ENCODE peak calls at places on chromosome 22, in seven cellular contexts. One of them, this sample, is unnamed.

GRCh38 chr22:46088541-46089311 is 61.6 kb upstream of the PPARA start:
- DNase-seq in colonic mucosa: no peak
- DNase-seq in body of pancreas: peak; percentile 65
- DNase-seq in nephron progenitor cell: no peak
- DNase-seq in GM12865: no peak
- DNase-seq in hepatocyte: no peak
- DNase-seq in GM20000: no peak
- DNase-seq in this sample: peak; percentile 92

GRCh38 chr22:36613958-36614357 is 85.0 kb upstream of the EIF3D start:
- DNase-seq in GM20000: no peak
- DNase-seq in GM12865: no peak
- DNase-seq in colonic mucosa: no peak
- DNase-seq in body of pancreas: peak; percentile 20
- DNase-seq in nephron progenitor cell: peak; percentile 28
- DNase-seq in hepatocyte: no peak
- DNase-seq in this sample: peak; percentile 59

GRCh38 chr22:39947488-39948216 is 12.5 kb upstream of the TMA7B start:
- DNase-seq in body of pancreas: no peak
- DNase-seq in colonic mucosa: no peak
- DNase-seq in GM20000: no peak
- DNase-seq in GM12865: no peak
- DNase-seq in nephron progenitor cell: no peak
- DNase-seq in hepatocyte: no peak
- DNase-seq in this sample: no peak

GRCh38 chr22:25030636-25031035 is 78.1 kb downstream of the KIAA1671 start:
- DNase-seq in colonic mucosa: no peak
- DNase-seq in nephron progenitor cell: no peak
- DNase-seq in GM12865: no peak
- DNase-seq in GM20000: no peak
- DNase-seq in hepatocyte: no peak
- DNase-seq in body of pancreas: no peak
- DNase-seq in this sample: no peak

GRCh38 chr22:26939466-26939865 is 282.1 kb downstream of the MIAT start:
- DNase-seq in hepatocyte: no peak
- DNase-seq in body of pancreas: no peak
- DNase-seq in GM20000: no peak
- DNase-seq in colonic mucosa: no peak
- DNase-seq in GM12865: no peak
- DNase-seq in nephron progenitor cell: no peak
- DNase-seq in this sample: no peak

GRCh38 chr22:45316796-45317526 is 7.2 kb downstream of the FAM118A start:
- DNase-seq in nephron progenitor cell: no peak
- DNase-seq in hepatocyte: no peak
- DNase-seq in GM20000: no peak
- DNase-seq in body of pancreas: no peak
- DNase-seq in colonic mucosa: no peak
- DNase-seq in GM12865: no peak
- DNase-seq in this sample: peak; percentile 18

GRCh38 chr22:19877626-19878339 is 23.1 kb upstream of the GNB1L start:
- DNase-seq in hepatocyte: no peak
- DNase-seq in GM20000: no peak
- DNase-seq in GM12865: no peak
- DNase-seq in nephron progenitor cell: no peak
- DNase-seq in colonic mucosa: no peak
- DNase-seq in body of pancreas: peak; percentile 8
- DNase-seq in this sample: peak; percentile 66

GRCh38 chr22:37517826-37518450 is 1.3 kb downstream of the CARD10 start:
- DNase-seq in GM12865: no peak
- DNase-seq in body of pancreas: no peak
- DNase-seq in colonic mucosa: no peak
- DNase-seq in hepatocyte: no peak
- DNase-seq in nephron progenitor cell: no peak
- DNase-seq in GM20000: no peak
- DNase-seq in this sample: no peak

GRCh38 chr22:37758698-37759097 is 49.0 kb upstream of the GCAT start:
- DNase-seq in GM12865: no peak
- DNase-seq in colonic mucosa: no peak
- DNase-seq in nephron progenitor cell: no peak
- DNase-seq in GM20000: no peak
- DNase-seq in hepatocyte: no peak
- DNase-seq in body of pancreas: no peak
- DNase-seq in this sample: no peak

DNA sequence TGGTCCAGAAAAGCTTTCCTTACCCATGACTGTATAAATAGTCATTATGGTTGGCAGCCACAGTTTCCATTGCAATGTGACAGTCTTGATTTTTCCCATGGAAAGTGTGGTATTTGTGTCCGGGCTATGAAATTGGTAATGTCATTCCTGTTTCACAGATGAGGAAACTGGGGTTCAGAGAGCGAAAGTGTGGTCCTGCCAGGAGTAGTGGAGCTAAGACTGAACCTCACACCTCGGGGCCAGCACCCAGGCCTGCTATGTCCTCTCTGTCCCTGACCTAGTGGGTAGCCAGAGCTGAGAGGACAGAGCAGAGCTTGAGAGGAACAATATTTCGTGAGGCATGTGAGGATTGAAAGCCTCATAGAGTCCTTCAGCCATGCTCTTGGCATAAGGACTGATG is 1.2 kb upstream of the YDJC start:
- DNase-seq in colonic mucosa: no peak
- DNase-seq in nephron progenitor cell: no peak
- DNase-seq in GM12865: no peak
- DNase-seq in GM20000: no peak
- DNase-seq in body of pancreas: no peak
- DNase-seq in hepatocyte: no peak
- DNase-seq in this sample: no peak
- TF ChIP-seq CTCF in colonic mucosa: no peak
- TF ChIP-seq CTCF in nephron progenitor cell: no peak
- TF ChIP-seq CTCF in GM12865: no peak
- TF ChIP-seq CTCF in GM20000: no peak
- TF ChIP-seq CTCF in body of pancreas: no peak
- TF ChIP-seq CTCF in hepatocyte: no peak
- TF ChIP-seq CTCF in this sample: no peak

DNA sequence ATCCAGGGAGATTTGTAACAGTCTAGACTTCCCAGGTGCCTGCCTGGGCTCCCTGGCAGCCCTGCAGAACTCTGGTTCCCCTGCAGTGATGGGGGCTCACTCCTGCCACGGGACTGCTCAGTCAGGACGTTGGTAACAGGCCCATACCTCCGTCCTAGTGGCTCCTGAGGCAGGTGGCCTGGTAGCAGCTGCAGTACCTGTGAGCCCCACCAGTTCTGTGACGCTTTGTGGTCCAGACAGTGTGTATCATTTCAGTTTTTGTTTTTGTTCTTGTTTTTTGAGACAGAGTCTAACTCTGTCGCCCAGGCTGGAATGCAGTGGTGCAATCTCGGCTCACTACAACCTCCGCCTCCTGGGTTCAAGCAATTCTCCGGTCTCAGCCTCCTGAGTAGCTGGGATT is 27.8 kb downstream of the POLR3H start:
- DNase-seq in body of pancreas: no peak
- DNase-seq in nephron progenitor cell: no peak
- DNase-seq in GM20000: no peak
- DNase-seq in GM12865: no peak
- DNase-seq in colonic mucosa: no peak
- DNase-seq in hepatocyte: no peak
- DNase-seq in this sample: no peak
- TF ChIP-seq CTCF in body of pancreas: no peak
- TF ChIP-seq CTCF in nephron progenitor cell: no peak
- TF ChIP-seq CTCF in GM20000: no peak
- TF ChIP-seq CTCF in GM12865: no peak
- TF ChIP-seq CTCF in colonic mucosa: no peak
- TF ChIP-seq CTCF in hepatocyte: no peak
- TF ChIP-seq CTCF in this sample: no peak

GRCh38 chr22:49427941-49428340 is 399.7 kb downstream of the BRD1 start:
- DNase-seq in hepatocyte: no peak
- DNase-seq in body of pancreas: no peak
- DNase-seq in GM20000: no peak
- DNase-seq in GM12865: no peak
- DNase-seq in nephron progenitor cell: no peak
- DNase-seq in colonic mucosa: no peak
- DNase-seq in this sample: no peak
- TF ChIP-seq CTCF in hepatocyte: no peak
- TF ChIP-seq CTCF in body of pancreas: no peak
- TF ChIP-seq CTCF in GM20000: no peak
- TF ChIP-seq CTCF in GM12865: no peak
- TF ChIP-seq CTCF in nephron progenitor cell: no peak
- TF ChIP-seq CTCF in colonic mucosa: no peak
- TF ChIP-seq CTCF in this sample: no peak

DNA sequence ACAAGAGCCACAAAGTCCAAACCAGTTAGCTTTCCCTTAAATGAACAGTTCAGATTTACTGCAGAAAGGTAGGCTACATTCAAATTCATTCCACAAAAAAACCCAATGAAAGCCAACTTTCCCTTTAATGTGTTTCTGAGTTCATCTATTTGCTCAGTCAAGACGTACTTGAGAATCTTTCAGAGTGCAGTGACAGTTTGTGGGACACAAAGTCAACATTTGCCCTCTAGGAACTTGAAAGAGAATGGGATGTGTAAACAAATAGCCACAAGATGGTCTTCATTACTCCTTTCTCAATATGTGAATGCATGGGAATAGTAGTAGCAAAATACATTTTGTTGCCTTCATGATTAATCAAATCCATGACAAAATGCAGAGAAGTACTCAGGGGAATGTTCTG is 15.8 kb downstream of the RTCB start:
- DNase-seq in hepatocyte: no peak
- DNase-seq in GM12865: no peak
- DNase-seq in colonic mucosa: no peak
- DNase-seq in GM20000: no peak
- DNase-seq in nephron progenitor cell: no peak
- DNase-seq in body of pancreas: no peak
- DNase-seq in this sample: no peak
- TF ChIP-seq CTCF in hepatocyte: no peak
- TF ChIP-seq CTCF in GM12865: no peak
- TF ChIP-seq CTCF in colonic mucosa: no peak
- TF ChIP-seq CTCF in GM20000: no peak
- TF ChIP-seq CTCF in nephron progenitor cell: no peak
- TF ChIP-seq CTCF in body of pancreas: no peak
- TF ChIP-seq CTCF in this sample: no peak

DNA sequence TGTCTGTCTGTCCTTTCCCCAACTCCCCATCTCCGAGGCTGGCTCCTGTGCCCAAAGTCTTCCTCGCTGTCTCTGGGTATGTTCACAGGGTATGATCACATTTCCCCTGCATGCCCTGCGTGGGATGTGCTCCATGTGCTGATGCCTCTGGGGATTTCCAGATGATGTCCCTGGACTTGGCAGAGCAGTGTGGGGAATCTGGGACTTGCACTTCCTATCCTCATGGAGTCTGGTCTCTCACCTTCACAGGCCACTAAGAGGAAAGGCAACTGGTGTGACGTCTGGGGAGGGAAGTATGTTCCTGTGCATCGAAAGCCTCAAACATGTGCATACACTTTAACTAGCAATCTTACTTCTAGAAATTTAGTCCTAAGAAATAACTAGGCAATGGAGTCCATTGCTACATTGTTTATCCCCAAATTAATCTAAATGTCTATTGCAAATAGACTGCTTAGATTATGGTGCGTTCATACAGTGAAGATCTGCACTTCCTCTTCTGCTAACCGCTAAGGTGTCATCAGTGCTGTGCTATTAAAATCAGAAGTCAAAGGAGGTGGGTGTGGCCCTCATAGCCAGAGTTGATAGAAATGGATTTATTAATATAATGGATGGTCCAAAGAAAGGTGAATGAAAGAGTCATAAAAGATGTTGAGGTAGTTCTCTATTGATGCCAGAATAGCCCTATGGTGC is 20.8 kb downstream of the TIMP3 start:
- DNase-seq in nephron progenitor cell: no peak
- DNase-seq in body of pancreas: no peak
- DNase-seq in colonic mucosa: no peak
- DNase-seq in hepatocyte: no peak
- DNase-seq in GM12865: no peak
- DNase-seq in GM20000: no peak
- DNase-seq in this sample: no peak
- TF ChIP-seq CTCF in nephron progenitor cell: no peak
- TF ChIP-seq CTCF in body of pancreas: no peak
- TF ChIP-seq CTCF in colonic mucosa: no peak
- TF ChIP-seq CTCF in hepatocyte: no peak
- TF ChIP-seq CTCF in GM12865: no peak
- TF ChIP-seq CTCF in GM20000: no peak
- TF ChIP-seq CTCF in this sample: no peak

This sample was measured in fibroblast of villous mesenchyme.